ENCODE peak calls at places on chromosome 21, in four cellular contexts. One of them, this sample, is unnamed.

GRCh38 chr21:25283720-25284119 is 323.6 kb downstream of the MRPL39 start:
- DNase-seq in heart left ventricle: no peak
- DNase-seq in WTC11: no peak
- DNase-seq in psoas muscle: no peak
- DNase-seq in this sample: no peak

GRCh38 chr21:26756491-26757159 is 88.6 kb downstream of the ADAMTS1 start:
- DNase-seq in heart left ventricle: no peak
- DNase-seq in WTC11: no peak
- DNase-seq in psoas muscle: no peak
- DNase-seq in this sample: no peak

GRCh38 chr21:25885405-25885804 is 150.6 kb downstream of the GABPA start:
- DNase-seq in psoas muscle: no peak
- DNase-seq in WTC11: no peak
- DNase-seq in heart left ventricle: no peak
- DNase-seq in this sample: no peak

GRCh38 chr21:42413500-42413899 is 9.8 kb downstream of the UBASH3A start:
- DNase-seq in WTC11: no peak
- DNase-seq in psoas muscle: no peak
- DNase-seq in heart left ventricle: no peak
- DNase-seq in this sample: no peak

GRCh38 chr21:31721381-31721780 is 10.5 kb downstream of the SCAF4 start:
- DNase-seq in heart left ventricle: no peak
- DNase-seq in WTC11: no peak
- DNase-seq in psoas muscle: no peak
- DNase-seq in this sample: no peak

GRCh38 chr21:25456672-25457071 is 150.6 kb downstream of the MRPL39 start:
- DNase-seq in heart left ventricle: no peak
- DNase-seq in psoas muscle: no peak
- DNase-seq in WTC11: no peak
- DNase-seq in this sample: no peak

GRCh38 chr21:46181436-46181835 is 2.8 kb downstream of the SPATC1L start:
- DNase-seq in WTC11: no peak
- DNase-seq in psoas muscle: no peak
- DNase-seq in heart left ventricle: no peak
- DNase-seq in this sample: no peak

GRCh38 chr21:29423051-29423450 is 124.3 kb downstream of the BACH1 start:
- DNase-seq in heart left ventricle: no peak
- DNase-seq in WTC11: no peak
- DNase-seq in psoas muscle: no peak
- DNase-seq in this sample: no peak

GRCh38 chr21:40719615-40720014 is 127.3 kb downstream of the DSCAM start:
- DNase-seq in WTC11: no peak
- DNase-seq in psoas muscle: no peak
- DNase-seq in heart left ventricle: no peak
- DNase-seq in this sample: no peak
- TF ChIP-seq CTCF in WTC11: no peak
- TF ChIP-seq CTCF in psoas muscle: no peak
- TF ChIP-seq CTCF in heart left ventricle: no peak
- TF ChIP-seq CTCF in this sample: no peak

GRCh38 chr21:28336299-28336698 is 656.4 kb downstream of the LTN1 start:
- DNase-seq in WTC11: no peak
- DNase-seq in psoas muscle: no peak
- DNase-seq in heart left ventricle: no peak
- DNase-seq in this sample: no peak

GRCh38 chr21:28338906-28339305 is 653.8 kb downstream of the LTN1 start:
- DNase-seq in heart left ventricle: no peak
- DNase-seq in WTC11: no peak
- DNase-seq in psoas muscle: no peak
- DNase-seq in this sample: no peak

GRCh38 chr21:28334407-28334806 is 658.3 kb downstream of the LTN1 start:
- DNase-seq in psoas muscle: no peak
- DNase-seq in heart left ventricle: no peak
- DNase-seq in WTC11: no peak
- DNase-seq in this sample: no peak

GRCh38 chr21:28339403-28339802 is 653.3 kb downstream of the LTN1 start:
- DNase-seq in WTC11: no peak
- DNase-seq in psoas muscle: no peak
- DNase-seq in heart left ventricle: no peak
- DNase-seq in this sample: no peak

DNA sequence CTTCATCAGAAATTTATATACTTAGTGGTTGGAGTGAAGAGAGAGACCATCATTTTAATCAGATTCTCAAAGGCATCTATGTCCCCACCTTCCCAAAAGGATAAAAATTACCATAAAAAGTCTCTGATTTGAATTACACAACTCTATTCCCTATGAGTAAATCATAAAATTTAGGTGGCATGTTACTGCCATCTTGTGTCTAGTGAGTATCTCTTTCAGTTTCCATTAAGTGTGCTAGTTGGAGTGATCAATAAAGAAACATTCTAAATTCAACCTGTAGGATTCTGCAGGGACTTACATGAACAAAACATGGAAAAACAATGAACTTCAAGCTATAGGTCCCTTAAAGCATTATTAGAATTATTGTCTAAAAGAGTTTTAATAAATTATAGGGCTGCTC is 655.4 kb downstream of the LTN1 start:
- DNase-seq in psoas muscle: no peak
- DNase-seq in WTC11: no peak
- DNase-seq in heart left ventricle: no peak
- DNase-seq in this sample: no peak
- TF ChIP-seq CTCF in psoas muscle: peak; percentile 58
- TF ChIP-seq CTCF in WTC11: no peak
- TF ChIP-seq CTCF in heart left ventricle: peak; percentile 40
- TF ChIP-seq CTCF in this sample: no peak

GRCh38 chr21:34517491-34518245 is 5.7 kb upstream of the KCNE1 start:
- DNase-seq in heart left ventricle: no peak
- DNase-seq in WTC11: no peak
- DNase-seq in psoas muscle: no peak
- DNase-seq in this sample: no peak
- TF ChIP-seq CTCF in heart left ventricle: no peak
- TF ChIP-seq CTCF in WTC11: no peak
- TF ChIP-seq CTCF in psoas muscle: no peak
- TF ChIP-seq CTCF in this sample: no peak

GRCh38 chr21:36422279-36423098 is 37.3 kb downstream of the CHAF1B start:
- DNase-seq in heart left ventricle: no peak
- DNase-seq in WTC11: peak; percentile 84
- DNase-seq in psoas muscle: peak; percentile 43
- DNase-seq in this sample: no peak
- TF ChIP-seq CTCF in heart left ventricle: peak; percentile 42
- TF ChIP-seq CTCF in WTC11: peak; percentile 89
- TF ChIP-seq CTCF in psoas muscle: peak; percentile 55
- TF ChIP-seq CTCF in this sample: no peak

DNA sequence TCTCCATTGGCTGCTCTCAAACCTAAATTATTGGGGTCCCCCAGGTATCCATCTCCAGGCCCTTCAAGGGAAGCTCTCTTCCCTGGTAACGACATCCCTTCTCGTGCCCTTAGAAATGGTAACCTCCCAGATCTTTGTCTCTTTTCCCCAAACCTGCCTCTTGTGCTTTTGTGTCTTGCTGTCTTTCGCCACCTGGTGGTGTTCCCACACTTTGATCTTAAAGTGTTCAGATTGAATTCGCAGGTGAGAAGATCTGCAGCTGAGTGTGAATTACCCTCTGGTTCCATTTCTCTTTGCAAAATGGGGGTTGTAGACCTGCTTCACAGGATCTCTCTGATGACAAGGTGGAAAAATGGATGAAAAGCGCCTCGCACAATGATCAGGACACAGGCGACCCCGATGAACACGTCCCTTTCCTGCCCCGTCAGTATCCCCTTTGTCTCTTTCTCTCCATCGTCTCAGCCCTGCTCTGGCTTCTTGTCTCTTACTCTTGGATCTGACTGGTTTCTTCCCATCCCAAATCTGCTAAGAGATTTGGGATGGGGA is 53.1 kb downstream of the DOP1B start:
- DNase-seq in heart left ventricle: no peak
- DNase-seq in WTC11: peak; percentile 68
- DNase-seq in psoas muscle: no peak
- DNase-seq in this sample: no peak
- TF ChIP-seq CTCF in heart left ventricle: peak; percentile 30
- TF ChIP-seq CTCF in WTC11: peak; percentile 35
- TF ChIP-seq CTCF in psoas muscle: peak; percentile 48
- TF ChIP-seq CTCF in this sample: no peak

DNA sequence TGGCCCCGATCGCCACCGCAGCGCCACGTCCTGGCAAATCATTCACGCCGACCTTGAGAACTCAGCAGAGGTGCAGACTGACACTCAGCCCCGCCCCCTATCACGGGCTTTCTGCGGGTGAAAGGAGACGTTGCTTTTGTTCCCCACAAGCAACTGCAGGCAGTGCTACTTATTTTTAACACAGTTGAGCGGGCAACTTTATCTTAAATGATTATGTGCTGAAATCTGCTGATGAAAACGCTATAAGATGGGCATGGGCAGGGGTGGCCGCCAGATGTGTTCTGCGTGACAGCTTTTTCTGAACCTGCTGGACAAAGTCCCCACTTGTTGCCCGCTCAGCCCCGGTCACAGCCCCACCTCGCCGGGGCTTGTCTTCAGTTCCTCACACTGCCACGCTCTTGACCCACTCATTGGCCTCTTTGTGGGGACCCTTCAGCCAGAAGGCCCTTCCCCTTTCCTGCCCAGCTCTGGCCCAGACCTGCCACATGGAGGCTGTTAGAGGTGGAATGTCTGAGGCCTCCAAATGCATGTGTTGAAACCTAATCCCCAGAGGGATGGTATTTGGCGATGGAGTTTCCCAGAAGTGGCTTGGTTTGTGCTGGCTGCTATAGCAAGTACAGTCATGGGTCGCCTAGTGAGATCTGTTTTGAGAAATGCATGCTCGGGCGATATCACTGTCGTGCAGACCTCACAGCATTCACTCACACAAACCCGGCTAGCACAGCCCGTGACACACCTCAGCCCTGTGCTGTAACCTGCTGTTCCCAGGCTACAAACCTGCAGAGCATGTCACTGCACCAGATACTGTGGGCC is 15.7 kb upstream of the PDXK start:
- DNase-seq in WTC11: peak; percentile 58
- DNase-seq in heart left ventricle: no peak
- DNase-seq in psoas muscle: peak; percentile 46
- DNase-seq in this sample: no peak
- TF ChIP-seq CTCF in WTC11: no peak
- TF ChIP-seq CTCF in heart left ventricle: no peak
- TF ChIP-seq CTCF in psoas muscle: no peak
- TF ChIP-seq CTCF in this sample: no peak

DNA sequence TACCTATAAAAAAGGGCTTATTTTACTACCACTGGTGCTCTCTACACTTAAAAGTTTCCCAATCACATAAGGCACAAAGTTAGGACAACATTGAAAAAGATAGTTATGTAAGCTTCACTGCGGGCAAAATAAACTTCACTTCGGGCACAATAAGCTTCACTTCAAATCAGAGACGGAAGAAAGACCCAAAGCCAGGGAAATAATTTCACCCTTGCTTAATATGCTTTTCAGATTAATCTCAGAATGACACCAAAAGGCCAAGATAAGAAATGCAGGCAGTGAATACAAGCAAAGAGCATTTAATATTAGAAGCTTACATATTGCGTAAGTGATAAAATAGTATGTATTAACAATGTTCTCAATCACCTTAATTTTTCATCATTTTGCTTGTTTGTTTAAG is 444.2 kb downstream of the SETD4 start:
- DNase-seq in WTC11: no peak
- DNase-seq in heart left ventricle: no peak
- DNase-seq in psoas muscle: no peak
- DNase-seq in this sample: no peak
- TF ChIP-seq CTCF in WTC11: no peak
- TF ChIP-seq CTCF in heart left ventricle: peak; percentile 48
- TF ChIP-seq CTCF in psoas muscle: peak; percentile 46
- TF ChIP-seq CTCF in this sample: no peak

GRCh38 chr21:36489103-36489785 is 9.3 kb upstream of the CLDN14 start:
- DNase-seq in heart left ventricle: no peak
- DNase-seq in psoas muscle: no peak
- DNase-seq in WTC11: no peak
- DNase-seq in this sample: no peak
- TF ChIP-seq CTCF in heart left ventricle: no peak
- TF ChIP-seq CTCF in psoas muscle: no peak
- TF ChIP-seq CTCF in WTC11: no peak
- TF ChIP-seq CTCF in this sample: no peak

GRCh38 chr21:39204134-39204533 is 20.9 kb upstream of the PSMG1 start:
- DNase-seq in WTC11: no peak
- DNase-seq in heart left ventricle: no peak
- DNase-seq in psoas muscle: no peak
- DNase-seq in this sample: no peak
- TF ChIP-seq CTCF in WTC11: no peak
- TF ChIP-seq CTCF in heart left ventricle: no peak
- TF ChIP-seq CTCF in psoas muscle: peak; percentile 8
- TF ChIP-seq CTCF in this sample: no peak